ENCODE peak calls at places on chromosomes 2 and 18, in eight cellular contexts. One of them, this sample, is unnamed.

GRCh38 chr2:69449906-69450305 is 12.7 kb upstream of the NFU1 start:
- DNase-seq in fibroblast of the aortic adventitia: peak
- DNase-seq in left lung: no peak
- DNase-seq in PC-9: no peak
- DNase-seq in fibroblast of villous mesenchyme: peak
- DNase-seq in gastrocnemius medialis: no peak
- DNase-seq in right atrium auricular region: no peak
- DNase-seq in ovary: no peak
- DNase-seq in this sample: peak

GRCh38 chr2:20627712-20628380 is 23.1 kb downstream of the HS1BP3 start:
- DNase-seq in gastrocnemius medialis: no peak
- DNase-seq in left lung: no peak
- DNase-seq in ovary: no peak
- DNase-seq in right atrium auricular region: no peak
- DNase-seq in fibroblast of the aortic adventitia: no peak
- DNase-seq in fibroblast of villous mesenchyme: no peak
- DNase-seq in PC-9: no peak
- DNase-seq in this sample: no peak

GRCh38 chr2:29042581-29043075 is 31.7 kb downstream of the PCARE start:
- DNase-seq in ovary: peak
- DNase-seq in fibroblast of villous mesenchyme: peak
- DNase-seq in fibroblast of the aortic adventitia: peak
- DNase-seq in right atrium auricular region: no peak
- DNase-seq in gastrocnemius medialis: no peak
- DNase-seq in PC-9: no peak
- DNase-seq in left lung: no peak
- DNase-seq in this sample: peak

GRCh38 chr2:158644139-158644538 is 151.0 kb upstream of the DAPL1 start:
- DNase-seq in PC-9: no peak
- DNase-seq in right atrium auricular region: no peak
- DNase-seq in gastrocnemius medialis: no peak
- DNase-seq in left lung: no peak
- DNase-seq in fibroblast of the aortic adventitia: peak
- DNase-seq in ovary: no peak
- DNase-seq in fibroblast of villous mesenchyme: peak
- DNase-seq in this sample: peak

GRCh38 chr18:8800876-8801262 is 95.5 kb downstream of the MTCL1 start:
- DNase-seq in right atrium auricular region: no peak
- DNase-seq in fibroblast of villous mesenchyme: no peak
- DNase-seq in fibroblast of the aortic adventitia: no peak
- DNase-seq in PC-9: peak
- DNase-seq in gastrocnemius medialis: no peak
- DNase-seq in ovary: no peak
- DNase-seq in left lung: no peak
- DNase-seq in this sample: no peak

GRCh38 chr2:3624059-3624794 is 29.3 kb downstream of the COLEC11 start:
- DNase-seq in fibroblast of villous mesenchyme: peak
- DNase-seq in fibroblast of the aortic adventitia: no peak
- DNase-seq in PC-9: no peak
- DNase-seq in gastrocnemius medialis: no peak
- DNase-seq in ovary: peak
- DNase-seq in right atrium auricular region: no peak
- DNase-seq in left lung: no peak
- DNase-seq in this sample: no peak

GRCh38 chr2:132568679-132569078 is 101.3 kb downstream of the LYPD1 start:
- DNase-seq in PC-9: no peak
- DNase-seq in right atrium auricular region: no peak
- DNase-seq in fibroblast of the aortic adventitia: no peak
- DNase-seq in ovary: no peak
- DNase-seq in left lung: no peak
- DNase-seq in fibroblast of villous mesenchyme: no peak
- DNase-seq in gastrocnemius medialis: no peak
- DNase-seq in this sample: no peak

GRCh38 chr2:100178864-100179263 is 36.5 kb upstream of the AFF3 start:
- DNase-seq in fibroblast of villous mesenchyme: no peak
- DNase-seq in left lung: no peak
- DNase-seq in ovary: no peak
- DNase-seq in right atrium auricular region: no peak
- DNase-seq in gastrocnemius medialis: no peak
- DNase-seq in PC-9: no peak
- DNase-seq in fibroblast of the aortic adventitia: no peak
- DNase-seq in this sample: no peak

GRCh38 chr2:151526572-151527090 is 116.9 kb downstream of the RIF1 start:
- DNase-seq in left lung: no peak
- DNase-seq in gastrocnemius medialis: no peak
- DNase-seq in fibroblast of the aortic adventitia: no peak
- DNase-seq in fibroblast of villous mesenchyme: no peak
- DNase-seq in PC-9: no peak
- DNase-seq in ovary: no peak
- DNase-seq in right atrium auricular region: no peak
- DNase-seq in this sample: no peak

GRCh38 chr2:120175000-120175581 is 48.1 kb downstream of the TMEM185B start:
- DNase-seq in left lung: no peak
- DNase-seq in right atrium auricular region: no peak
- DNase-seq in fibroblast of the aortic adventitia: peak
- DNase-seq in PC-9: peak
- DNase-seq in ovary: no peak
- DNase-seq in gastrocnemius medialis: no peak
- DNase-seq in fibroblast of villous mesenchyme: peak
- DNase-seq in this sample: peak

GRCh38 chr2:167862787-167863186 is 384.6 kb downstream of the STK39 start:
- DNase-seq in fibroblast of villous mesenchyme: no peak
- DNase-seq in ovary: no peak
- DNase-seq in gastrocnemius medialis: no peak
- DNase-seq in right atrium auricular region: no peak
- DNase-seq in PC-9: no peak
- DNase-seq in fibroblast of the aortic adventitia: no peak
- DNase-seq in left lung: no peak
- DNase-seq in this sample: peak

GRCh38 chr18:8889479-8889878 is 184.1 kb downstream of the MTCL1 start:
- DNase-seq in PC-9: no peak
- DNase-seq in fibroblast of villous mesenchyme: peak
- DNase-seq in gastrocnemius medialis: no peak
- DNase-seq in right atrium auricular region: no peak
- DNase-seq in ovary: no peak
- DNase-seq in left lung: no peak
- DNase-seq in fibroblast of the aortic adventitia: peak
- DNase-seq in this sample: peak

GRCh38 chr2:121376851-121377250 is 91.8 kb upstream of the TFCP2L1 start:
- DNase-seq in fibroblast of the aortic adventitia: peak
- DNase-seq in PC-9: no peak
- DNase-seq in ovary: no peak
- DNase-seq in gastrocnemius medialis: no peak
- DNase-seq in fibroblast of villous mesenchyme: no peak
- DNase-seq in right atrium auricular region: no peak
- DNase-seq in left lung: no peak
- DNase-seq in this sample: peak

GRCh38 chr2:237485304-237485703 is 1.7 kb upstream of the MLPH start:
- DNase-seq in PC-9: no peak
- DNase-seq in ovary: no peak
- DNase-seq in gastrocnemius medialis: no peak
- DNase-seq in fibroblast of villous mesenchyme: peak
- DNase-seq in right atrium auricular region: no peak
- DNase-seq in fibroblast of the aortic adventitia: no peak
- DNase-seq in left lung: no peak
- DNase-seq in this sample: no peak

GRCh38 chr2:29165362-29166236 is 50.4 kb downstream of the CLIP4 start:
- DNase-seq in gastrocnemius medialis: peak
- DNase-seq in right atrium auricular region: no peak
- DNase-seq in PC-9: no peak
- DNase-seq in fibroblast of the aortic adventitia: peak
- DNase-seq in left lung: no peak
- DNase-seq in ovary: no peak
- DNase-seq in fibroblast of villous mesenchyme: peak
- DNase-seq in this sample: peak

GRCh38 chr2:237322564-237322963 is 91.4 kb downstream of the COL6A3 start:
- DNase-seq in right atrium auricular region: peak
- DNase-seq in gastrocnemius medialis: no peak
- DNase-seq in PC-9: peak
- DNase-seq in fibroblast of villous mesenchyme: no peak
- DNase-seq in ovary: no peak
- DNase-seq in left lung: no peak
- DNase-seq in fibroblast of the aortic adventitia: no peak
- DNase-seq in this sample: no peak

GRCh38 chr2:54704688-54705605 is 18.5 kb upstream of the EML6 start:
- DNase-seq in fibroblast of the aortic adventitia: peak
- DNase-seq in gastrocnemius medialis: no peak
- DNase-seq in PC-9: no peak
- DNase-seq in left lung: no peak
- DNase-seq in fibroblast of villous mesenchyme: peak
- DNase-seq in ovary: no peak
- DNase-seq in right atrium auricular region: no peak
- DNase-seq in this sample: no peak

GRCh38 chr2:215633360-215633759 is 197.5 kb upstream of the FN1 start:
- DNase-seq in left lung: no peak
- DNase-seq in right atrium auricular region: no peak
- DNase-seq in fibroblast of the aortic adventitia: no peak
- DNase-seq in gastrocnemius medialis: no peak
- DNase-seq in ovary: no peak
- DNase-seq in fibroblast of villous mesenchyme: no peak
- DNase-seq in PC-9: no peak
- DNase-seq in this sample: no peak

GRCh38 chr2:134327367-134327766 is 73.5 kb downstream of the MGAT5 start:
- DNase-seq in right atrium auricular region: no peak
- DNase-seq in PC-9: no peak
- DNase-seq in fibroblast of villous mesenchyme: peak
- DNase-seq in ovary: no peak
- DNase-seq in gastrocnemius medialis: no peak
- DNase-seq in fibroblast of the aortic adventitia: peak
- DNase-seq in left lung: no peak
- DNase-seq in this sample: peak

GRCh38 chr2:44269831-44270230 is 5.4 kb upstream of the SLC3A1 start:
- DNase-seq in PC-9: no peak
- DNase-seq in ovary: no peak
- DNase-seq in right atrium auricular region: no peak
- DNase-seq in fibroblast of the aortic adventitia: no peak
- DNase-seq in left lung: no peak
- DNase-seq in gastrocnemius medialis: no peak
- DNase-seq in fibroblast of villous mesenchyme: no peak
- DNase-seq in this sample: no peak

GRCh38 chr2:40721595-40721994 is 269.7 kb upstream of the SLC8A1 start:
- DNase-seq in ovary: no peak
- DNase-seq in fibroblast of the aortic adventitia: peak
- DNase-seq in fibroblast of villous mesenchyme: no peak
- DNase-seq in gastrocnemius medialis: no peak
- DNase-seq in left lung: no peak
- DNase-seq in right atrium auricular region: no peak
- DNase-seq in PC-9: no peak
- DNase-seq in this sample: peak

GRCh38 chr2:42810971-42811865 is 18.8 kb upstream of the HAAO start:
- DNase-seq in gastrocnemius medialis: no peak
- DNase-seq in PC-9: peak
- DNase-seq in right atrium auricular region: peak
- DNase-seq in fibroblast of the aortic adventitia: peak
- DNase-seq in left lung: peak
- DNase-seq in fibroblast of villous mesenchyme: peak
- DNase-seq in ovary: peak
- DNase-seq in this sample: peak
- H3K4me3 ChIP-seq in gastrocnemius medialis: peak
- H3K4me3 ChIP-seq in PC-9: peak
- H3K4me3 ChIP-seq in right atrium auricular region: peak
- H3K4me3 ChIP-seq in fibroblast of the aortic adventitia: peak
- H3K4me3 ChIP-seq in left lung: peak
- H3K4me3 ChIP-seq in fibroblast of villous mesenchyme: peak
- H3K4me3 ChIP-seq in ovary: peak
- H3K4me3 ChIP-seq in this sample: peak

GRCh38 chr18:35466334-35466733 is 31.4 kb downstream of the INO80C start:
- DNase-seq in fibroblast of the aortic adventitia: no peak
- DNase-seq in gastrocnemius medialis: no peak
- DNase-seq in left lung: no peak
- DNase-seq in fibroblast of villous mesenchyme: no peak
- DNase-seq in right atrium auricular region: no peak
- DNase-seq in ovary: no peak
- DNase-seq in PC-9: no peak
- DNase-seq in this sample: no peak

GRCh38 chr18:35464731-35465728 is 32.7 kb downstream of the INO80C start:
- DNase-seq in right atrium auricular region: no peak
- DNase-seq in left lung: no peak
- DNase-seq in fibroblast of the aortic adventitia: no peak
- DNase-seq in gastrocnemius medialis: no peak
- DNase-seq in fibroblast of villous mesenchyme: no peak
- DNase-seq in PC-9: no peak
- DNase-seq in ovary: no peak
- DNase-seq in this sample: no peak

GRCh38 chr18:35460719-35461118 is 37.0 kb downstream of the INO80C start:
- DNase-seq in fibroblast of villous mesenchyme: peak
- DNase-seq in right atrium auricular region: no peak
- DNase-seq in PC-9: no peak
- DNase-seq in gastrocnemius medialis: no peak
- DNase-seq in fibroblast of the aortic adventitia: peak
- DNase-seq in left lung: no peak
- DNase-seq in ovary: no peak
- DNase-seq in this sample: no peak

GRCh38 chr18:35463050-35463449 is 34.7 kb downstream of the INO80C start:
- DNase-seq in fibroblast of villous mesenchyme: peak
- DNase-seq in right atrium auricular region: no peak
- DNase-seq in left lung: no peak
- DNase-seq in ovary: no peak
- DNase-seq in gastrocnemius medialis: no peak
- DNase-seq in fibroblast of the aortic adventitia: peak
- DNase-seq in PC-9: no peak
- DNase-seq in this sample: peak

GRCh38 chr18:35463837-35464236 is 33.9 kb downstream of the INO80C start:
- DNase-seq in fibroblast of villous mesenchyme: no peak
- DNase-seq in fibroblast of the aortic adventitia: no peak
- DNase-seq in left lung: no peak
- DNase-seq in right atrium auricular region: no peak
- DNase-seq in PC-9: no peak
- DNase-seq in gastrocnemius medialis: no peak
- DNase-seq in ovary: no peak
- DNase-seq in this sample: no peak
- TF ChIP-seq CTCF in fibroblast of villous mesenchyme: no peak
- TF ChIP-seq CTCF in fibroblast of the aortic adventitia: no peak
- TF ChIP-seq CTCF in left lung: no peak
- TF ChIP-seq CTCF in right atrium auricular region: no peak
- TF ChIP-seq CTCF in PC-9: no peak
- TF ChIP-seq CTCF in gastrocnemius medialis: no peak
- TF ChIP-seq CTCF in ovary: no peak
- TF ChIP-seq CTCF in this sample: no peak

GRCh38 chr2:9228781-9229469 is 22.3 kb downstream of the ASAP2 start:
- DNase-seq in fibroblast of villous mesenchyme: no peak
- DNase-seq in ovary: no peak
- DNase-seq in PC-9: no peak
- DNase-seq in right atrium auricular region: peak
- DNase-seq in left lung: no peak
- DNase-seq in gastrocnemius medialis: no peak
- DNase-seq in fibroblast of the aortic adventitia: no peak
- DNase-seq in this sample: no peak
- H3K4me3 ChIP-seq in fibroblast of villous mesenchyme: no peak
- H3K4me3 ChIP-seq in ovary: no peak
- H3K4me3 ChIP-seq in PC-9: no peak
- H3K4me3 ChIP-seq in right atrium auricular region: no peak
- H3K4me3 ChIP-seq in left lung: no peak
- H3K4me3 ChIP-seq in gastrocnemius medialis: no peak
- H3K4me3 ChIP-seq in fibroblast of the aortic adventitia: no peak
- H3K4me3 ChIP-seq in this sample: no peak

DNA sequence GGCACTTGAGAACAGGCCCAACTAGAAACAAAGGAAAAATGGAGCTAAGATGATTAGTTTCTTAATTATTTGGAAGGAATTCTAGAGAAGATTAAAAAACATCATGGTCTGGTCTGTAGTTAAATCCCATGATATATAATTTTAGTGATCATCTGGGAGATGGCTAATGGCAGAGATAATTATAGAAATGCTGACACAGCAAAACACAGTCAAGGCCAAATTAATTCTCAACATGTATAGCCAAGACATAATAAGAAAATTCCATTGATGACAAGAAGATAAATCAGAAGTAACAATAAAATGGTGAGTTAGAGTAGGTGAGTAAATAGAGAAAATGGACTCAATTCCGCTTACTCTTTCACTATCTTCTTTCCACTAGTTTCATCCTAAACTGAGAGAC is 59.2 kb upstream of the ITGA4 start:
- DNase-seq in left lung: no peak
- DNase-seq in fibroblast of the aortic adventitia: no peak
- DNase-seq in PC-9: no peak
- DNase-seq in fibroblast of villous mesenchyme: no peak
- DNase-seq in right atrium auricular region: no peak
- DNase-seq in ovary: no peak
- DNase-seq in gastrocnemius medialis: no peak
- DNase-seq in this sample: no peak
- TF ChIP-seq CTCF in left lung: no peak
- TF ChIP-seq CTCF in fibroblast of the aortic adventitia: no peak
- TF ChIP-seq CTCF in PC-9: no peak
- TF ChIP-seq CTCF in fibroblast of villous mesenchyme: no peak
- TF ChIP-seq CTCF in right atrium auricular region: no peak
- TF ChIP-seq CTCF in ovary: no peak
- TF ChIP-seq CTCF in gastrocnemius medialis: no peak
- TF ChIP-seq CTCF in this sample: no peak

This sample was measured in brain microvascular endothelial cell.